ENCODE peak calls at places on chromosomes 16 and 17, in seven cellular contexts. T is HepG2, N is K562, E is transverse colon, M is stomach, F is SK-N-SH, Q is H1. D is an unnamed sample. For H3K4me1, the result is how much of the 10 kb centered on the place peaks cover.

GRCh38 chr17:82477934-82478333 is 19.4 kb downstream of the NARF start:
- DNase-seq in T (no peak), N (no peak), E (no peak), M (no peak), F (no peak), Q (no peak), D (no peak)

GRCh38 chr16:81405702-81406113 is 38.9 kb upstream of the CMIP start:
- DNase-seq in T (peak), N (peak), E (no peak), M (peak), F (no peak), Q (no peak), D (no peak)

GRCh38 chr17:50909765-50910661 is 43.9 kb upstream of the TOB1 start:
- DNase-seq in T (peak), N (no peak), E (no peak), M (no peak), F (no peak), Q (no peak), D (no peak)

GRCh38 chr17:74865504-74866197 is 6.0 kb upstream of the GRIN2C start:
- DNase-seq in T (no peak), N (no peak), E (no peak), M (no peak), F (no peak), Q (no peak), D (peak)

GRCh38 chr17:64599187-64599676 is 62.9 kb downstream of the SMURF2 start:
- DNase-seq in T (no peak), N (peak), E (peak), M (peak), F (no peak), Q (no peak), D (no peak)

GRCh38 chr16:642189-643049 is 791 bp downstream of the MCRIP2 start:
- DNase-seq in T (peak), N (peak), E (peak), M (peak), F (peak), Q (peak), D (no peak)

GRCh38 chr16:82368041-82368440 is 198.0 kb upstream of the MPHOSPH6 start:
- DNase-seq in T (peak), N (peak), E (no peak), M (peak), F (peak), Q (no peak), D (no peak)

GRCh38 chr17:5544115-5544514 is 40.2 kb downstream of the NLRP1 start:
- DNase-seq in T (no peak), N (no peak), E (no peak), M (no peak), F (no peak), Q (no peak), D (peak)

GRCh38 chr17:38556234-38556633 is 49.5 kb downstream of the SRCIN1 start:
- DNase-seq in T (no peak), N (no peak), E (no peak), M (no peak), F (no peak), Q (no peak), D (no peak)

GRCh38 chr16:78770353-78771091 is 671.1 kb downstream of the WWOX start:
- DNase-seq in T (peak), N (peak), E (peak), M (peak), F (peak), Q (peak), D (peak)

GRCh38 chr16:64339052-64339770 is 782.7 kb downstream of the CDH11 start:
- DNase-seq in T (no peak), N (no peak), E (no peak), M (no peak), F (no peak), Q (no peak), D (no peak)

GRCh38 chr17:40303706-40304450 is 5.1 kb upstream of the RARA start:
- DNase-seq in T (no peak), N (no peak), E (peak), M (no peak), F (peak), Q (no peak), D (peak)

GRCh38 chr17:16027708-16028584 is 28.3 kb downstream of the TTC19 start:
- DNase-seq in T (peak), N (peak), E (no peak), M (no peak), F (no peak), Q (no peak), D (no peak)

GRCh38 chr16:89018605-89019158 is 41.7 kb upstream of the CBFA2T3 start:
- DNase-seq in T (no peak), N (no peak), E (no peak), M (no peak), F (no peak), Q (no peak), D (peak)

GRCh38 chr17:7841309-7841621 is 7.2 kb downstream of the KDM6B start:
- DNase-seq in T (no peak), N (no peak), E (no peak), M (no peak), F (no peak), Q (no peak), D (no peak)

GRCh38 chr17:27458524-27458908 is 2.3 kb downstream of the KSR1 start:
- DNase-seq in T (no peak), N (no peak), E (no peak), M (no peak), F (no peak), Q (no peak), D (no peak)

GRCh38 chr16:78957328-78958100 is 643.0 kb downstream of the MAF start:
- DNase-seq in T (no peak), N (no peak), E (no peak), M (no peak), F (no peak), Q (no peak), D (no peak)

GRCh38 chr17:81509048-81509686 is 3.4 kb downstream of the ACTG1 start:
- DNase-seq in T (peak), N (no peak), E (peak), M (no peak), F (no peak), Q (no peak), D (no peak)

GRCh38 chr16:4360538-4361021 is 9.5 kb upstream of the PAM16 start:
- DNase-seq in T (no peak), N (peak), E (no peak), M (no peak), F (peak), Q (no peak), D (no peak)

GRCh38 chr16:88769617-88770458 is 15.2 kb downstream of the PIEZO1 start:
- DNase-seq in T (no peak), N (peak), E (peak), M (no peak), F (peak), Q (peak), D (no peak)

GRCh38 chr17:80498242-80498919 is 22.0 kb upstream of the NPTX1 start:
- DNase-seq in T (peak), N (no peak), E (peak), M (no peak), F (no peak), Q (no peak), D (no peak)

GRCh38 chr16:73304008-73304814 is 256.3 kb upstream of the ZFHX3 start:
- DNase-seq in T (no peak), N (no peak), E (no peak), M (no peak), F (peak), Q (no peak), D (no peak)

GRCh38 chr16:28193530-28194423 is 18.0 kb downstream of the XPO6 start:
- DNase-seq in T (no peak), N (no peak), E (no peak), M (no peak), F (no peak), Q (no peak), D (no peak)

GRCh38 chr17:39152134-39152884 is 872 bp upstream of the PLXDC1 start:
- DNase-seq in T (no peak), N (no peak), E (peak), M (no peak), F (peak), Q (peak), D (no peak)

GRCh38 chr16:60204221-60204620 is 1470.1 kb upstream of the GOT2 start:
- DNase-seq in T (no peak), N (no peak), E (no peak), M (no peak), F (no peak), Q (no peak), D (no peak)

DNA sequence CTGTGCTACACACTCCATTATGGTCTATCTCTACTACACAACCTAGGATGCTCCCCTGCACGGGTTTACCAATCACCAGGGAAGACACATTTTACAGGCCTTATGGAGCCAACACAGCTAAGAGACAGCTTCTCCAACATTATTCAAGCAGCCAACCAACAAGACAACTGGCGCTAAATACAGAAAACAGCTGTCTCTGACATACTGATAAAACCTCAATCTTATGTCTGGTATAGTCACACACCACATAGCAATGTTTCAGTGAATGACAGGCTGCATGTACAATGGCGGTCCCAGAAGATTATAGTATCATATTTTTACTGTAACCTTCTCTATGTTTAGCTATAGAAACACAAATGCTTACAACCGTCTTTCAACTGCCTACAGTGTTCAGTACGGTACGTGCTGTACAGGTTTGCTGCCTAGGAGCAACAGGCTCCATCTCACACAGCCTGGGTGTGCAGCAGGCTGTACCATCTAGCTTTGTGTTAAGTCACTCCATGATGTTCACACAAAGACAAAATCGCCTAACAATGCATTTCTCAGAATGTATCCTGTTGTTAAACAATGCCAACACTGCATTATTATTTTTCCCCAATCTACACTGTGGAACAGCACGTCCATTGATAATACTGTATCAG is 10.9 kb downstream of the USP22 start:
- DNase-seq in T (no peak), N (no peak), E (no peak), M (no peak), F (no peak), Q (no peak), D (no peak)
- TF ChIP-seq EP300 in T (no peak), N (no peak), E (no peak), M (no peak), F (no peak), Q (no peak), D (no peak)

GRCh38 chr17:48595107-48595999 is 1.8 kb upstream of the HOXB5 start:
- DNase-seq in T (no peak), N (no peak), E (no peak), M (no peak), F (no peak), Q (no peak), D (no peak)
- H3K4me1 ChIP-seq in T (under half), N (under half), E (half or more), M (half or more), F (under half), Q (under half), D (half or more)

GRCh38 chr16:66961065-66961744 is at the start of gene CES3:
- DNase-seq in T (peak), N (peak), E (peak), M (peak), F (peak), Q (peak), D (no peak)
- TF ChIP-seq POLR2AphosphoS5 in T (peak), N (no peak), E (peak), M (no peak), F (no peak), Q (no peak), D (no peak)

DNA sequence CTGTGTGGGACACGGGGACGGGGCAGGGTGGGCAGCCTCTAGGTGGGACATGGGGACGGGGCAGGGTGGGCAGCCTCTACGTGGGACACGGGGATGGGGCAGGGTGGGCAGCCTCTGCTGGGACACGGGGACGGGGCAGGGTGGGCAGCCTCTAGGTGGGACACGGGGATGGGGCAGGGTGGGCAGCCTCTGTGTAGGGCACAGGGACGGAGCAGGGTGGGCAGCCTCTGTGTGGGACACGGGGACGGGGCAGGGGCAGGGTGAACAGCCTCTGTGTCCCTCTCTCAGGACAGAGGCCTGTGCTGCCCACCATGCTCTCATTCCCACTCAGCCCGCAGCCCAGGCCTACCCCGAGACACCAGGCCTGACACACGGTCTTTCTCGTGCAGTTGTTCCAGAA is 16.9 kb upstream of the MRPL38 start:
- DNase-seq in T (no peak), N (no peak), E (no peak), M (no peak), F (no peak), Q (no peak), D (no peak)
- TF ChIP-seq EP300 in T (no peak), N (no peak), E (no peak), M (no peak), F (no peak), Q (no peak), D (no peak)

GRCh38 chr17:41748275-41748674 is 13.8 kb upstream of the HAP1 start:
- DNase-seq in T (no peak), N (no peak), E (no peak), M (no peak), F (no peak), Q (no peak), D (no peak)
- H3K4me1 ChIP-seq in T (under half), N (under half), E (under half), M (under half), F (under half), Q (under half), D (under half)

GRCh38 chr17:1485748-1486376 is 6.6 kb downstream of the MYO1C start:
- DNase-seq in T (no peak), N (peak), E (peak), M (peak), F (peak), Q (peak), D (no peak)
- TF ChIP-seq POLR2AphosphoS5 in T (no peak), N (no peak), E (peak), M (no peak), F (no peak), Q (no peak), D (no peak)

GRCh38 chr17:77465358-77466041 is 324.7 kb downstream of the SEC14L1 start:
- DNase-seq in T (no peak), N (peak), E (peak), M (peak), F (no peak), Q (peak), D (no peak)
- TF ChIP-seq EP300 in T (no peak), N (no peak), E (no peak), M (no peak), F (no peak), Q (no peak), D (no peak)

DNA sequence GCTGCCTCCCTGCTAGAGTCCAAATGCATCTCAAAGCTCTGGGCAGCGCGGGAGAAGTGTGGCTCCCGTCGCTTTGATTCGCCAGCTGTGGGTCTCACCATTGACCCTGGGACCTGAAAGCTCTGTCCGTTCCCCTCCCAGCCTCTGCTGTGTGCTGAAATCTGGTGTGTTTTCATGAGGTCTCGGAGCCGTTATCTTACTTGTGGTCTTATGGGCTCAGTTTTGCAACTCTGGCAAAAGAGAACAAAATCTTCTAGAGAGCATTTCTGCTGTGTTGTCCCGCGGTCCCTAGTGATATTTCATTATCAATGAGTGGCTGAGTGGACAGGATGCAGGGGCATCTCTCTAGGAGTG is 13.3 kb downstream of the CRISPLD2 start:
- DNase-seq in T (no peak), N (no peak), E (no peak), M (no peak), F (no peak), Q (no peak), D (no peak)
- H3K4me1 ChIP-seq in T (under half), N (under half), E (half or more), M (half or more), F (under half), Q (under half), D (half or more)

GRCh38 chr16:31471875-31472558 is at the start of gene TGFB1I1:
- DNase-seq in T (no peak), N (no peak), E (peak), M (no peak), F (peak), Q (peak), D (peak)
- TF ChIP-seq POLR2AphosphoS5 in T (no peak), N (no peak), E (no peak), M (no peak), F (peak), Q (no peak), D (no peak)